ENCODE peak calls at places on chromosomes 13 and 19, in six cellular contexts. One of them, this sample, is unnamed.
A peak's percentile ranks its signal among the peaks of the same experiment; 100 is the strongest.

GRCh38 chr19:1173845-1174809 is at the start of gene SBNO2:
- DNase-seq in GM23248: peak; percentile 94
- DNase-seq in CD8-positive, alpha-beta T cell: peak; percentile 82
- DNase-seq in CD4-positive, CD25-positive, alpha-beta regulatory T cell: peak; percentile 88
- DNase-seq in neural progenitor cell: peak; percentile 93
- DNase-seq in breast epithelium: peak; percentile 88
- DNase-seq in this sample: peak; percentile 91

GRCh38 chr13:48334534-48335127 is 31.1 kb downstream of the RB1 start:
- DNase-seq in GM23248: peak; percentile 59
- DNase-seq in CD8-positive, alpha-beta T cell: no peak
- DNase-seq in CD4-positive, CD25-positive, alpha-beta regulatory T cell: peak; percentile 77
- DNase-seq in neural progenitor cell: peak; percentile 31
- DNase-seq in breast epithelium: no peak
- DNase-seq in this sample: no peak

GRCh38 chr13:19791953-19792537 is 9.3 kb upstream of the PSPC1 start:
- DNase-seq in GM23248: no peak
- DNase-seq in CD8-positive, alpha-beta T cell: no peak
- DNase-seq in CD4-positive, CD25-positive, alpha-beta regulatory T cell: no peak
- DNase-seq in neural progenitor cell: peak; percentile 21
- DNase-seq in breast epithelium: no peak
- DNase-seq in this sample: no peak

GRCh38 chr19:51607920-51608562 is 22.2 kb downstream of the SIGLEC5 start:
- DNase-seq in GM23248: peak; percentile 83
- DNase-seq in CD8-positive, alpha-beta T cell: peak; percentile 44
- DNase-seq in CD4-positive, CD25-positive, alpha-beta regulatory T cell: peak; percentile 55
- DNase-seq in neural progenitor cell: peak; percentile 82
- DNase-seq in breast epithelium: peak; percentile 84
- DNase-seq in this sample: peak; percentile 86

GRCh38 chr13:113759525-113760137 is 605 bp downstream of the TMEM255B start:
- DNase-seq in GM23248: peak; percentile 45
- DNase-seq in CD8-positive, alpha-beta T cell: no peak
- DNase-seq in CD4-positive, CD25-positive, alpha-beta regulatory T cell: no peak
- DNase-seq in neural progenitor cell: peak; percentile 58
- DNase-seq in breast epithelium: no peak
- DNase-seq in this sample: peak; percentile 9

GRCh38 chr13:33794576-33794975 is 23.4 kb upstream of the RFC3 start:
- DNase-seq in GM23248: peak; percentile 43
- DNase-seq in CD8-positive, alpha-beta T cell: no peak
- DNase-seq in CD4-positive, CD25-positive, alpha-beta regulatory T cell: no peak
- DNase-seq in neural progenitor cell: no peak
- DNase-seq in breast epithelium: no peak
- DNase-seq in this sample: no peak

GRCh38 chr13:41645313-41645712 is 188.0 kb downstream of the RGCC start:
- DNase-seq in GM23248: peak; percentile 92
- DNase-seq in CD8-positive, alpha-beta T cell: no peak
- DNase-seq in CD4-positive, CD25-positive, alpha-beta regulatory T cell: no peak
- DNase-seq in neural progenitor cell: no peak
- DNase-seq in breast epithelium: no peak
- DNase-seq in this sample: no peak

GRCh38 chr13:109622006-109622405 is 164.4 kb downstream of the IRS2 start:
- DNase-seq in GM23248: no peak
- DNase-seq in CD8-positive, alpha-beta T cell: no peak
- DNase-seq in CD4-positive, CD25-positive, alpha-beta regulatory T cell: no peak
- DNase-seq in neural progenitor cell: no peak
- DNase-seq in breast epithelium: no peak
- DNase-seq in this sample: no peak

GRCh38 chr13:33057019-33057785 is 41.0 kb downstream of the KL start:
- DNase-seq in GM23248: peak; percentile 45
- DNase-seq in CD8-positive, alpha-beta T cell: no peak
- DNase-seq in CD4-positive, CD25-positive, alpha-beta regulatory T cell: no peak
- DNase-seq in neural progenitor cell: peak; percentile 52
- DNase-seq in breast epithelium: no peak
- DNase-seq in this sample: no peak

GRCh38 chr13:38577048-38577447 is 109.8 kb upstream of the FREM2 start:
- DNase-seq in GM23248: peak; percentile 14
- DNase-seq in CD8-positive, alpha-beta T cell: no peak
- DNase-seq in CD4-positive, CD25-positive, alpha-beta regulatory T cell: no peak
- DNase-seq in neural progenitor cell: peak; percentile 32
- DNase-seq in breast epithelium: no peak
- DNase-seq in this sample: peak; percentile 40

GRCh38 chr13:113929628-113930615 is 44.0 kb downstream of the C13orf46 start:
- DNase-seq in GM23248: no peak
- DNase-seq in CD8-positive, alpha-beta T cell: no peak
- DNase-seq in CD4-positive, CD25-positive, alpha-beta regulatory T cell: no peak
- DNase-seq in neural progenitor cell: no peak
- DNase-seq in breast epithelium: peak; percentile 36
- DNase-seq in this sample: no peak

GRCh38 chr19:3784607-3785463 is 1.3 kb downstream of the MATK start:
- DNase-seq in GM23248: peak; percentile 33
- DNase-seq in CD8-positive, alpha-beta T cell: no peak
- DNase-seq in CD4-positive, CD25-positive, alpha-beta regulatory T cell: no peak
- DNase-seq in neural progenitor cell: peak; percentile 2
- DNase-seq in breast epithelium: no peak
- DNase-seq in this sample: no peak

GRCh38 chr19:2355168-2356035 is 4.7 kb upstream of the TMPRSS9 start:
- DNase-seq in GM23248: peak; percentile 73
- DNase-seq in CD8-positive, alpha-beta T cell: no peak
- DNase-seq in CD4-positive, CD25-positive, alpha-beta regulatory T cell: no peak
- DNase-seq in neural progenitor cell: no peak
- DNase-seq in breast epithelium: no peak
- DNase-seq in this sample: peak; percentile 79

GRCh38 chr13:30119476-30119875 is 187.9 kb downstream of the KATNAL1 start:
- DNase-seq in GM23248: peak; percentile 89
- DNase-seq in CD8-positive, alpha-beta T cell: peak; percentile 36
- DNase-seq in CD4-positive, CD25-positive, alpha-beta regulatory T cell: peak; percentile 78
- DNase-seq in neural progenitor cell: no peak
- DNase-seq in breast epithelium: no peak
- DNase-seq in this sample: peak; percentile 59

GRCh38 chr13:102392810-102393209 is 9.0 kb downstream of the FGF14 start:
- DNase-seq in GM23248: peak; percentile 10
- DNase-seq in CD8-positive, alpha-beta T cell: no peak
- DNase-seq in CD4-positive, CD25-positive, alpha-beta regulatory T cell: no peak
- DNase-seq in neural progenitor cell: no peak
- DNase-seq in breast epithelium: no peak
- DNase-seq in this sample: no peak

GRCh38 chr19:50496189-50497029 is 14.6 kb downstream of the JOSD2 start:
- DNase-seq in GM23248: no peak
- DNase-seq in CD8-positive, alpha-beta T cell: no peak
- DNase-seq in CD4-positive, CD25-positive, alpha-beta regulatory T cell: no peak
- DNase-seq in neural progenitor cell: peak; percentile 81
- DNase-seq in breast epithelium: no peak
- DNase-seq in this sample: peak; percentile 90

GRCh38 chr13:51590231-51590630 is 6.0 kb downstream of the WDFY2 start:
- DNase-seq in GM23248: no peak
- DNase-seq in CD8-positive, alpha-beta T cell: no peak
- DNase-seq in CD4-positive, CD25-positive, alpha-beta regulatory T cell: no peak
- DNase-seq in neural progenitor cell: no peak
- DNase-seq in breast epithelium: no peak
- DNase-seq in this sample: no peak

GRCh38 chr19:49795615-49796014 is 17.5 kb downstream of the FUZ start:
- DNase-seq in GM23248: no peak
- DNase-seq in CD8-positive, alpha-beta T cell: no peak
- DNase-seq in CD4-positive, CD25-positive, alpha-beta regulatory T cell: no peak
- DNase-seq in neural progenitor cell: no peak
- DNase-seq in breast epithelium: no peak
- DNase-seq in this sample: no peak

GRCh38 chr13:76745246-76746200 is 140.7 kb downstream of the KCTD12 start:
- DNase-seq in GM23248: no peak
- DNase-seq in CD8-positive, alpha-beta T cell: no peak
- DNase-seq in CD4-positive, CD25-positive, alpha-beta regulatory T cell: no peak
- DNase-seq in neural progenitor cell: no peak
- DNase-seq in breast epithelium: no peak
- DNase-seq in this sample: no peak

GRCh38 chr19:41886761-41887710 is 4.1 kb downstream of the ARHGEF1 start:
- DNase-seq in GM23248: no peak
- DNase-seq in CD8-positive, alpha-beta T cell: peak; percentile 91
- DNase-seq in CD4-positive, CD25-positive, alpha-beta regulatory T cell: peak; percentile 93
- DNase-seq in neural progenitor cell: no peak
- DNase-seq in breast epithelium: no peak
- DNase-seq in this sample: no peak

GRCh38 chr13:43054803-43055802 is 31.7 kb downstream of the DNAJC15 start:
- DNase-seq in GM23248: peak; percentile 61
- DNase-seq in CD8-positive, alpha-beta T cell: peak; percentile 40
- DNase-seq in CD4-positive, CD25-positive, alpha-beta regulatory T cell: peak; percentile 68
- DNase-seq in neural progenitor cell: peak; percentile 86
- DNase-seq in breast epithelium: no peak
- DNase-seq in this sample: peak; percentile 61

GRCh38 chr19:53865918-53866696 is 1.6 kb upstream of the MYADM start:
- DNase-seq in GM23248: peak; percentile 95
- DNase-seq in CD8-positive, alpha-beta T cell: peak; percentile 65
- DNase-seq in CD4-positive, CD25-positive, alpha-beta regulatory T cell: peak; percentile 69
- DNase-seq in neural progenitor cell: peak; percentile 91
- DNase-seq in breast epithelium: no peak
- DNase-seq in this sample: peak; percentile 77

GRCh38 chr19:57961785-57962184 is 12.5 kb downstream of the C19orf18 start:
- DNase-seq in GM23248: no peak
- DNase-seq in CD8-positive, alpha-beta T cell: no peak
- DNase-seq in CD4-positive, CD25-positive, alpha-beta regulatory T cell: no peak
- DNase-seq in neural progenitor cell: no peak
- DNase-seq in breast epithelium: no peak
- DNase-seq in this sample: no peak

GRCh38 chr13:67008075-67008668 is 222.0 kb downstream of the PCDH9 start:
- DNase-seq in GM23248: no peak
- DNase-seq in CD8-positive, alpha-beta T cell: no peak
- DNase-seq in CD4-positive, CD25-positive, alpha-beta regulatory T cell: no peak
- DNase-seq in neural progenitor cell: no peak
- DNase-seq in breast epithelium: no peak
- DNase-seq in this sample: no peak

GRCh38 chr13:42035905-42036521 is 12.4 kb upstream of the DGKH start:
- DNase-seq in GM23248: no peak
- DNase-seq in CD8-positive, alpha-beta T cell: no peak
- DNase-seq in CD4-positive, CD25-positive, alpha-beta regulatory T cell: no peak
- DNase-seq in neural progenitor cell: no peak
- DNase-seq in breast epithelium: no peak
- DNase-seq in this sample: no peak

GRCh38 chr13:100491164-100491847 is 97.3 kb downstream of the GGACT start:
- DNase-seq in GM23248: no peak
- DNase-seq in CD8-positive, alpha-beta T cell: no peak
- DNase-seq in CD4-positive, CD25-positive, alpha-beta regulatory T cell: no peak
- DNase-seq in neural progenitor cell: no peak
- DNase-seq in breast epithelium: no peak
- DNase-seq in this sample: peak; percentile 12

GRCh38 chr13:46179576-46180368 is 2.2 kb downstream of the LCP1 start:
- DNase-seq in GM23248: no peak
- DNase-seq in CD8-positive, alpha-beta T cell: peak; percentile 84
- DNase-seq in CD4-positive, CD25-positive, alpha-beta regulatory T cell: peak; percentile 80
- DNase-seq in neural progenitor cell: no peak
- DNase-seq in breast epithelium: no peak
- DNase-seq in this sample: no peak

GRCh38 chr13:22161871-22162270 is 491.0 kb downstream of the FGF9 start:
- DNase-seq in GM23248: no peak
- DNase-seq in CD8-positive, alpha-beta T cell: no peak
- DNase-seq in CD4-positive, CD25-positive, alpha-beta regulatory T cell: peak; percentile 6
- DNase-seq in neural progenitor cell: no peak
- DNase-seq in breast epithelium: no peak
- DNase-seq in this sample: no peak

GRCh38 chr19:765179-765738 is 14.3 kb downstream of the MISP start:
- DNase-seq in GM23248: no peak
- DNase-seq in CD8-positive, alpha-beta T cell: no peak
- DNase-seq in CD4-positive, CD25-positive, alpha-beta regulatory T cell: no peak
- DNase-seq in neural progenitor cell: no peak
- DNase-seq in breast epithelium: no peak
- DNase-seq in this sample: no peak

GRCh38 chr13:108963846-108964600 is 334.6 kb downstream of the MYO16 start:
- DNase-seq in GM23248: peak; percentile 77
- DNase-seq in CD8-positive, alpha-beta T cell: no peak
- DNase-seq in CD4-positive, CD25-positive, alpha-beta regulatory T cell: no peak
- DNase-seq in neural progenitor cell: no peak
- DNase-seq in breast epithelium: no peak
- DNase-seq in this sample: no peak

GRCh38 chr13:79226938-79227337 is 179.1 kb downstream of the RBM26 start:
- DNase-seq in GM23248: no peak
- DNase-seq in CD8-positive, alpha-beta T cell: no peak
- DNase-seq in CD4-positive, CD25-positive, alpha-beta regulatory T cell: no peak
- DNase-seq in neural progenitor cell: no peak
- DNase-seq in breast epithelium: no peak
- DNase-seq in this sample: no peak

DNA sequence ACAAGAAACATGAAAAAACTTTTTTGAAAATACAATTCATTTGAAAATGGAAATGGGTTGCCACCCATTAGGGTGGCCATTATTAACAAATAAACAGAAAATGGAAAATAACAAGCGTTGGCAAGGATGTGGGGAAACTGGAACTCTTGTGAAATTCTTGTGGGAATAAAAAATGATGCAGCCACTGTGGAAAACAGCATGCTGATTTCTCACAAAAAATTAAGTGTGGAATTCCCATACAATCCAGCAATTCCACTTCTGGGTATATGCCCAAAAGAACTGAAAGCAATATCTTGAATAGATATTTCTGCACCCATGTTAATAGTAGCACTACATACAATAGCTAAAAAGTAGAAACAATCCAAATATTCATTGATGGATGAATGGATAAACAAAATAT is 165.2 kb downstream of the DCLK1 start:
- DNase-seq in GM23248: peak; percentile 17
- DNase-seq in CD8-positive, alpha-beta T cell: no peak
- DNase-seq in CD4-positive, CD25-positive, alpha-beta regulatory T cell: no peak
- DNase-seq in neural progenitor cell: no peak
- DNase-seq in breast epithelium: no peak
- DNase-seq in this sample: no peak
- H3K27ac ChIP-seq in GM23248: no peak overlapping the region
- H3K27ac ChIP-seq in CD8-positive, alpha-beta T cell: no peak overlapping the region
- H3K27ac ChIP-seq in CD4-positive, CD25-positive, alpha-beta regulatory T cell: no peak overlapping the region
- H3K27ac ChIP-seq in neural progenitor cell: no peak overlapping the region
- H3K27ac ChIP-seq in breast epithelium: peak overlapping the region; percentile 82
- H3K27ac ChIP-seq in this sample: no peak overlapping the region

DNA sequence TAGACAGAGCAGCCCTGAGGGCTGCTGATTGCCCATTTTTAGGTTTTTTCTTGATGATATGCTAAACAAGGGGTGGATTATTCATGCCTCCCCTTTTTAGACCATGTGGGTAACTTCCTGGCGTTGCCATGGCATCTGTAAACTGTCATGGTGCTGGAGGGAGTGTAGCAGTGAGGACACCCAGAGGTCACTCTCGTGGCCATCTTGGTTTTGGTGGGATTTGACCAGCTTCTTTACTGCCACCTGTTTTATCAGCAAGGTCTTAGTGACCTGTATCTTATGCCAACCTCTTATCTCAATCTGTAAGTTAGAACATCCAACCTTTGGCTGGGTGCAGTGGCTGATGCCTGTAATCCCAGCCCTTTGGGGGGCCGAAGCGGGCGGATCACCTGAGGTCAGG is 148.0 kb downstream of the PTPRS start:
- DNase-seq in GM23248: no peak
- DNase-seq in CD8-positive, alpha-beta T cell: no peak
- DNase-seq in CD4-positive, CD25-positive, alpha-beta regulatory T cell: no peak
- DNase-seq in neural progenitor cell: peak; percentile 29
- DNase-seq in breast epithelium: no peak
- DNase-seq in this sample: no peak
- H3K36me3 ChIP-seq in GM23248: no peaks in the 10 kb centered on the region
- H3K36me3 ChIP-seq in CD8-positive, alpha-beta T cell: no peaks in the 10 kb centered on the region
- H3K36me3 ChIP-seq in CD4-positive, CD25-positive, alpha-beta regulatory T cell: no peaks in the 10 kb centered on the region
- H3K36me3 ChIP-seq in neural progenitor cell: no peaks in the 10 kb centered on the region
- H3K36me3 ChIP-seq in breast epithelium: no peaks in the 10 kb centered on the region
- H3K36me3 ChIP-seq in this sample: no peaks in the 10 kb centered on the region

GRCh38 chr19:48660854-48661731 is 11.7 kb downstream of the NTN5 start:
- DNase-seq in GM23248: peak; percentile 84
- DNase-seq in CD8-positive, alpha-beta T cell: peak; percentile 80
- DNase-seq in CD4-positive, CD25-positive, alpha-beta regulatory T cell: peak; percentile 91
- DNase-seq in neural progenitor cell: peak; percentile 73
- DNase-seq in breast epithelium: no peak
- DNase-seq in this sample: peak; percentile 69
- H3K27ac ChIP-seq in GM23248: no peak overlapping the region
- H3K27ac ChIP-seq in CD8-positive, alpha-beta T cell: peak overlapping the region; percentile 56
- H3K27ac ChIP-seq in CD4-positive, CD25-positive, alpha-beta regulatory T cell: peak overlapping the region; percentile 58
- H3K27ac ChIP-seq in neural progenitor cell: no peak overlapping the region
- H3K27ac ChIP-seq in breast epithelium: peak overlapping the region; percentile 10
- H3K27ac ChIP-seq in this sample: no peak overlapping the region

GRCh38 chr19:38030681-38031422 is 123.8 kb downstream of the SIPA1L3 start:
- DNase-seq in GM23248: no peak
- DNase-seq in CD8-positive, alpha-beta T cell: no peak
- DNase-seq in CD4-positive, CD25-positive, alpha-beta regulatory T cell: no peak
- DNase-seq in neural progenitor cell: no peak
- DNase-seq in breast epithelium: no peak
- DNase-seq in this sample: no peak
- H3K36me3 ChIP-seq in GM23248: peaks cover 4% of the 10 kb centered on the region
- H3K36me3 ChIP-seq in CD8-positive, alpha-beta T cell: no peaks in the 10 kb centered on the region
- H3K36me3 ChIP-seq in CD4-positive, CD25-positive, alpha-beta regulatory T cell: no peaks in the 10 kb centered on the region
- H3K36me3 ChIP-seq in neural progenitor cell: no peaks in the 10 kb centered on the region
- H3K36me3 ChIP-seq in breast epithelium: no peaks in the 10 kb centered on the region
- H3K36me3 ChIP-seq in this sample: peaks cover 7% of the 10 kb centered on the region

This sample was measured in SJCRH30.